ENCODE peak calls at places on chromosomes 13 and 19, in nine cellular contexts. O, V, R, C, P, F, T, I and Q are unnamed samples.

GRCh38 chr13:82800391-82800790 is 1081.9 kb downstream of the SLITRK1 start:
- DNase-seq in V (no peak), R (no peak), F (no peak), T (no peak), C (no peak), I (no peak), P (no peak), O (no peak), Q (peak; percentile 12)

GRCh38 chr19:54319049-54319448 is 6.1 kb upstream of the LILRA5 start:
- DNase-seq in F (no peak), R (no peak), P (no peak), T (no peak), I (no peak), C (no peak), O (no peak), V (no peak), Q (no peak)

GRCh38 chr19:14023404-14024235 is 4.3 kb upstream of the RLN3 start:
- DNase-seq in R (no peak), V (peak; percentile 39), O (no peak), T (peak; percentile 71), F (no peak), P (no peak), I (peak; percentile 39), C (no peak), Q (peak; percentile 73)

GRCh38 chr13:45332831-45333219 is 8.2 kb downstream of the TPT1 start:
- DNase-seq in P (no peak), V (no peak), I (no peak), O (no peak), T (no peak), C (no peak), F (no peak), R (no peak), Q (no peak)

GRCh38 chr19:42074513-42075363 is 1.2 kb upstream of the ZNF574 start:
- DNase-seq in R (no peak), V (no peak), I (no peak), P (no peak), O (peak; percentile 69), C (no peak), T (peak; percentile 35), F (no peak), Q (peak; percentile 47)

GRCh38 chr19:33754361-33754760 is 42.3 kb upstream of the KCTD15 start:
- DNase-seq in O (no peak), R (no peak), P (no peak), T (no peak), I (no peak), F (no peak), V (no peak), C (no peak), Q (no peak)

GRCh38 chr13:114010401-114011101 is 36.7 kb upstream of the C13orf46 start:
- DNase-seq in C (peak; percentile 56), P (no peak), O (no peak), F (no peak), V (no peak), R (no peak), I (no peak), T (no peak), Q (no peak)

GRCh38 chr19:49983645-49984229 is 22.8 kb upstream of the SIGLEC11 start:
- DNase-seq in C (no peak), R (peak; percentile 68), V (peak; percentile 32), O (peak; percentile 74), P (no peak), T (peak; percentile 81), I (peak; percentile 28), F (no peak), Q (peak; percentile 55)

GRCh38 chr13:111589321-111589720 is 268.9 kb downstream of the TEX29 start:
- DNase-seq in O (no peak), R (no peak), P (no peak), C (no peak), T (no peak), F (no peak), V (no peak), I (no peak), Q (no peak)

GRCh38 chr19:2888739-2889224 is 11.9 kb upstream of the ZNF57 start:
- DNase-seq in O (no peak), V (no peak), I (no peak), F (no peak), C (no peak), P (no peak), T (peak; percentile 44), R (no peak), Q (peak; percentile 36)

GRCh38 chr19:2885736-2886135 is 15.0 kb upstream of the ZNF57 start:
- DNase-seq in F (no peak), C (no peak), T (no peak), I (no peak), O (no peak), P (no peak), R (no peak), V (no peak), Q (no peak)

GRCh38 chr19:2883686-2884439 is 16.7 kb downstream of the ZNF556 start:
- DNase-seq in F (no peak), O (no peak), C (no peak), R (no peak), I (no peak), V (no peak), T (no peak), P (no peak), Q (peak; percentile 48)

DNA sequence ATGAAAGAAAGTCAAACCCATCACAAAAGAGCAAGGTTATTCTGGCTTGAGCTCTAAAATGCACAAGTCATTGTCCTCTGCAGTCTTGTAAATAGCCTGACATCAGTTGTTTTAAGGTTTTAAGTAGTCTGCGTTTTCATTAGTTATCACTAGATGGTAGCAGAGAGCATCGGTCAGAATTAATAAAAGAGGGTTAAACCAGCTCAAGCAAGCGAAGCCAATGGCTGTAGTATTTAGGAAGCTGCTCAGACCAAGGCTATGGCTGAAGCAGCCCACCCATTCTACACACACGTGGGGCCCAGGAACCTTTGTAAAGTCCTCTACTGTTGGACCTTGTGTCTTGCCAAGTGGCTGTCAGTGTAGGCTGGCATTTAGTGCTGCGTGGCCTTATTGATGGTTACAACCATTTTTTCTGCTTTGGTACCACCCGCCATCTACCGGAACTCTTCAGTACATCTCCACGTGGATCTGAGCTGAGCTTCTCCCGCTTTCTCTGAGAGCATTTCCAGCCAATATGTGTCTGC is 13.3 kb upstream of the ZNF57 start:
- DNase-seq in C (no peak), T (peak; percentile 19), V (no peak), I (peak; percentile 29), P (no peak), R (no peak), F (no peak), O (no peak), Q (peak; percentile 80)
- H3K27ac ChIP-seq in C (no peak overlapping the region), T (no peak overlapping the region), V (no peak overlapping the region), I (no peak overlapping the region), P (no peak overlapping the region), R (no peak overlapping the region), F (no peak overlapping the region), O (no peak overlapping the region), Q (no peak overlapping the region)

DNA sequence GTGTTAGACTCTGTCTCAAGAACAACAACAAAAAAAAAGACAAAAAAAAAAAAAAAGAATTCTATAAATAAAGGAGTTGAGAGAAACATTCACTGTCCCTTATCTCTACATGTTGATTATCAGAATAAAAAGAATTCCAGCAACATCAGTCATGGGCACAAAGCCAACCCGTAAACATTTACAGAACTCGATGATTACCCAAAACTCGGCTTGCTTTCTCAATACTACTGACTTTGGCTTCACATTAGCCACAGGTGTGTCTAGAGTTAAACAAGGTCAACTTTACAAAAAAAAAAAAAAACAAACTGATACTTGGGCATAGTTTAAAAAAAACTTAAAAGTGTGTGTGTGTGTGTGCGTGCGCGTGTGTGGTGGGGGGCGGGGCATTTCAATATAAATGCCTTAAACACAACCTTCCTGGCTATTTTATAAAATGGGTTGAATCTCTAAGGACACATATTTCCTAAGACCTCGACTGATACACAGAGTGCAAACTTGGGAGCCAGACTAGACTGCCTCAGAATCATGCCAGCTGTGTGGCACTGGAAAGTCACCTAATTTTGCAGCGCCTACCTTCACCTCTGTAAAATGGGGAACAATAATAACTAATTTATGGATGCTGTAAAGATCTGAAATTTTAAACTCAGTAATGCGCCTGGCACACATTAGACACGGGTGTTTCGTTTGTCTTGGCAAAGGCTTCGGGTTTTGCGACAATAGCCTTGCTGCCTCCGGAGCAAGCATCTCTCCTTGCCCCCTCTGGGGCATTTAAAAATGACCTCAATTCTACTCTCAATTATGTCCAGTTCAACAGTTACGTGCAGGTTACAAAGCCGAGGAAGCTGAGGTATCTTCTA is 925 bp downstream of the EBPL start:
- DNase-seq in F (no peak), I (peak; percentile 71), O (no peak), P (no peak), C (no peak), V (no peak), R (no peak), T (peak; percentile 70), Q (peak; percentile 58)
- H3K27ac ChIP-seq in F (peak overlapping the region; percentile 77), I (no peak overlapping the region), O (peak overlapping the region; percentile 66), P (no peak overlapping the region), C (peak overlapping the region; percentile 91), V (peak overlapping the region; percentile 84), R (no peak overlapping the region), T (peak overlapping the region; percentile 88), Q (peak overlapping the region; percentile 33)

DNA sequence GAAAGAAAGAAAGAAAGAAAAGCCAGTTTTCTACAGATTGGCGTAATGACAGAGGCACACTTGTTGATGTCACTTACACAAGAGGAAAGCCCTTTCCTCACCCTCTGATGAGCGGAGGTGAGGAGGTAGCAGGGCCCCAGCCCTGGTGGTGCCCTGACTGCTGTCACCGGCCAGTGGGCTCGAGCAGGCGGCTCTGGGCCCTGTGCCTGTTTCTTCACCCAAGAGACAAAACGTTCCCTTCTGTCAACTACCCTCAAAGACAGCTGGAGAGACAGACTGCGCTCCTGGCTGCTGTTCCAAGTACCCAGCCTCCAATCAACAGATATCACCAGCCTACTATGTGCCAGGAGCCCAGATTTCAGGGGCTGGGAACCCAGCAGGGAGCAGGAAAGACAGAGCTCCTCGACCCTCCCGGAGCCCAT is 10.1 kb downstream of the EPS15L1 start:
- DNase-seq in R (no peak), P (no peak), F (no peak), T (no peak), O (no peak), C (no peak), V (peak; percentile 83), I (no peak), Q (no peak)
- H3K27ac ChIP-seq in R (no peak overlapping the region), P (peak overlapping the region; percentile 82), F (no peak overlapping the region), T (no peak overlapping the region), O (no peak overlapping the region), C (no peak overlapping the region), V (peak overlapping the region; percentile 95), I (no peak overlapping the region), Q (no peak overlapping the region)

GRCh38 chr19:12484371-12485322 is at the start of gene ZNF709:
- DNase-seq in O (peak; percentile 94), R (peak; percentile 87), I (peak; percentile 80), F (peak; percentile 97), P (peak; percentile 77), V (peak; percentile 91), T (peak; percentile 93), C (peak; percentile 92), Q (peak; percentile 91)
- H3K27ac ChIP-seq in O (peak within 1 kb of the TSS; percentile 74), R (peak within 1 kb of the TSS; percentile 52), I (peak within 1 kb of the TSS; percentile 5), F (peak within 1 kb of the TSS; percentile 81), P (peak within 1 kb of the TSS; percentile 82), V (peak within 1 kb of the TSS; percentile 78), T (peak within 1 kb of the TSS; percentile 58), C (peak within 1 kb of the TSS; percentile 2), Q (peak within 1 kb of the TSS; percentile 23)